ENCODE peak calls at places on chromosomes 5 and 9, in six cellular contexts. S, A, Y, K, Z and I are unnamed samples.

GRCh38 chr5:94218374-94218773 is 400.0 kb downstream of the KIAA0825 start:
- DNase-seq in K (peak), S (no peak), Y (no peak), A (no peak), Z (no peak), I (no peak)

GRCh38 chr9:22683393-22684075 is 236.9 kb downstream of the DMRTA1 start:
- DNase-seq in K (peak), Z (no peak), Y (no peak), S (no peak), A (no peak), I (no peak)

GRCh38 chr9:113523421-113524141 is 60.1 kb downstream of the RGS3 start:
- DNase-seq in K (no peak), A (no peak), Y (no peak), S (no peak), Z (no peak), I (no peak)

GRCh38 chr9:121510766-121511555 is 11.3 kb upstream of the GGTA1 start:
- DNase-seq in A (no peak), Z (no peak), K (no peak), Y (no peak), S (no peak), I (no peak)

GRCh38 chr9:33868430-33869000 is 51.6 kb downstream of the UBE2R2 start:
- DNase-seq in A (no peak), K (no peak), Y (no peak), S (no peak), Z (no peak), I (no peak)

GRCh38 chr5:150540615-150541396 is 32.9 kb downstream of the NDST1 start:
- DNase-seq in A (no peak), Y (no peak), Z (no peak), K (no peak), S (no peak), I (peak)

GRCh38 chr9:133773889-133774655 is 35.9 kb upstream of the SARDH start:
- DNase-seq in A (no peak), S (no peak), K (no peak), Z (no peak), Y (peak), I (no peak)

GRCh38 chr9:114805670-114806551 is at the start of gene TNFSF15:
- DNase-seq in K (peak), Z (no peak), A (peak), S (no peak), Y (peak), I (no peak)

GRCh38 chr5:5572010-5572982 is 149.8 kb downstream of the ICE1 start:
- DNase-seq in A (no peak), Y (no peak), K (no peak), Z (no peak), S (no peak), I (peak)